ENCODE peak calls at places on chromosomes 7 and 10, in ten cellular contexts. One of them, this sample, is unnamed.

GRCh38 chr10:89702121-89702480 is 711 bp downstream of the KIF20B start:
- DNase-seq in GM12865: peak
- DNase-seq in AG04450: no peak
- DNase-seq in AG10803: no peak
- DNase-seq in body of pancreas: no peak
- DNase-seq in nephron progenitor cell: peak
- DNase-seq in natural killer cell: no peak
- DNase-seq in endothelial cell: no peak
- DNase-seq in A549: no peak
- DNase-seq in prostate gland: no peak
- DNase-seq in this sample: peak

GRCh38 chr10:77867124-77867715 is 59.3 kb downstream of the DLG5 start:
- DNase-seq in AG10803: peak
- DNase-seq in AG04450: no peak
- DNase-seq in nephron progenitor cell: no peak
- DNase-seq in prostate gland: no peak
- DNase-seq in body of pancreas: no peak
- DNase-seq in endothelial cell: no peak
- DNase-seq in A549: no peak
- DNase-seq in natural killer cell: no peak
- DNase-seq in GM12865: no peak
- DNase-seq in this sample: no peak

GRCh38 chr10:132133005-132133404 is 53.7 kb upstream of the DPYSL4 start:
- DNase-seq in natural killer cell: no peak
- DNase-seq in prostate gland: no peak
- DNase-seq in AG04450: no peak
- DNase-seq in A549: no peak
- DNase-seq in nephron progenitor cell: no peak
- DNase-seq in AG10803: no peak
- DNase-seq in body of pancreas: no peak
- DNase-seq in endothelial cell: no peak
- DNase-seq in GM12865: no peak
- DNase-seq in this sample: no peak

GRCh38 chr10:96417432-96417831 is 58.6 kb upstream of the OPALIN start:
- DNase-seq in body of pancreas: no peak
- DNase-seq in nephron progenitor cell: no peak
- DNase-seq in natural killer cell: no peak
- DNase-seq in GM12865: peak
- DNase-seq in A549: no peak
- DNase-seq in AG10803: peak
- DNase-seq in AG04450: no peak
- DNase-seq in endothelial cell: no peak
- DNase-seq in prostate gland: no peak
- DNase-seq in this sample: no peak

GRCh38 chr10:88841316-88842111 is 10.1 kb downstream of the ANKRD22 start:
- DNase-seq in nephron progenitor cell: no peak
- DNase-seq in endothelial cell: no peak
- DNase-seq in natural killer cell: no peak
- DNase-seq in A549: no peak
- DNase-seq in AG04450: no peak
- DNase-seq in body of pancreas: no peak
- DNase-seq in AG10803: no peak
- DNase-seq in GM12865: peak
- DNase-seq in prostate gland: no peak
- DNase-seq in this sample: no peak

GRCh38 chr7:128075536-128076095 is 44.4 kb upstream of the LRRC4 start:
- DNase-seq in AG10803: no peak
- DNase-seq in prostate gland: no peak
- DNase-seq in endothelial cell: peak
- DNase-seq in natural killer cell: no peak
- DNase-seq in AG04450: no peak
- DNase-seq in nephron progenitor cell: peak
- DNase-seq in body of pancreas: no peak
- DNase-seq in A549: no peak
- DNase-seq in GM12865: no peak
- DNase-seq in this sample: no peak

GRCh38 chr7:91193141-91193540 is 71.1 kb upstream of the FZD1 start:
- DNase-seq in AG10803: peak
- DNase-seq in AG04450: no peak
- DNase-seq in prostate gland: no peak
- DNase-seq in nephron progenitor cell: no peak
- DNase-seq in body of pancreas: no peak
- DNase-seq in A549: no peak
- DNase-seq in natural killer cell: no peak
- DNase-seq in endothelial cell: no peak
- DNase-seq in GM12865: no peak
- DNase-seq in this sample: no peak

GRCh38 chr10:47311900-47312662 is 10.2 kb upstream of the GDF2 start:
- DNase-seq in GM12865: peak
- DNase-seq in A549: peak
- DNase-seq in prostate gland: peak
- DNase-seq in endothelial cell: peak
- DNase-seq in natural killer cell: peak
- DNase-seq in nephron progenitor cell: peak
- DNase-seq in AG04450: peak
- DNase-seq in body of pancreas: peak
- DNase-seq in AG10803: peak
- DNase-seq in this sample: peak

GRCh38 chr7:112510032-112510742 is 29.4 kb downstream of the LSMEM1 start:
- DNase-seq in GM12865: peak
- DNase-seq in AG10803: peak
- DNase-seq in body of pancreas: no peak
- DNase-seq in endothelial cell: no peak
- DNase-seq in A549: no peak
- DNase-seq in prostate gland: no peak
- DNase-seq in nephron progenitor cell: no peak
- DNase-seq in AG04450: peak
- DNase-seq in natural killer cell: no peak
- DNase-seq in this sample: peak

GRCh38 chr7:157140118-157140905 is 1.6 kb downstream of the UBE3C start:
- DNase-seq in nephron progenitor cell: no peak
- DNase-seq in AG10803: no peak
- DNase-seq in A549: no peak
- DNase-seq in AG04450: no peak
- DNase-seq in natural killer cell: no peak
- DNase-seq in prostate gland: no peak
- DNase-seq in GM12865: peak
- DNase-seq in endothelial cell: no peak
- DNase-seq in body of pancreas: no peak
- DNase-seq in this sample: no peak

GRCh38 chr10:9608592-9608991 is 1409.1 kb upstream of the CELF2 start:
- DNase-seq in AG10803: peak
- DNase-seq in AG04450: no peak
- DNase-seq in natural killer cell: no peak
- DNase-seq in nephron progenitor cell: no peak
- DNase-seq in A549: no peak
- DNase-seq in endothelial cell: no peak
- DNase-seq in GM12865: no peak
- DNase-seq in prostate gland: no peak
- DNase-seq in body of pancreas: no peak
- DNase-seq in this sample: no peak

GRCh38 chr10:50316695-50317648 is 65.7 kb upstream of the ASAH2 start:
- DNase-seq in AG04450: no peak
- DNase-seq in natural killer cell: no peak
- DNase-seq in GM12865: no peak
- DNase-seq in endothelial cell: no peak
- DNase-seq in body of pancreas: no peak
- DNase-seq in nephron progenitor cell: no peak
- DNase-seq in prostate gland: no peak
- DNase-seq in AG10803: no peak
- DNase-seq in A549: no peak
- DNase-seq in this sample: no peak

GRCh38 chr10:62050941-62051433 is 149.5 kb downstream of the ARID5B start:
- DNase-seq in AG04450: peak
- DNase-seq in A549: peak
- DNase-seq in endothelial cell: no peak
- DNase-seq in GM12865: peak
- DNase-seq in nephron progenitor cell: no peak
- DNase-seq in natural killer cell: peak
- DNase-seq in prostate gland: peak
- DNase-seq in body of pancreas: no peak
- DNase-seq in AG10803: peak
- DNase-seq in this sample: peak

GRCh38 chr7:36792421-36792820 is 68.1 kb upstream of the AOAH start:
- DNase-seq in A549: no peak
- DNase-seq in nephron progenitor cell: no peak
- DNase-seq in endothelial cell: no peak
- DNase-seq in natural killer cell: no peak
- DNase-seq in body of pancreas: no peak
- DNase-seq in GM12865: no peak
- DNase-seq in prostate gland: no peak
- DNase-seq in AG04450: no peak
- DNase-seq in AG10803: no peak
- DNase-seq in this sample: no peak

GRCh38 chr10:93604145-93604544 is 3.1 kb upstream of the RBP4 start:
- DNase-seq in GM12865: no peak
- DNase-seq in AG10803: no peak
- DNase-seq in prostate gland: no peak
- DNase-seq in nephron progenitor cell: no peak
- DNase-seq in A549: no peak
- DNase-seq in natural killer cell: no peak
- DNase-seq in body of pancreas: no peak
- DNase-seq in AG04450: no peak
- DNase-seq in endothelial cell: no peak
- DNase-seq in this sample: no peak

GRCh38 chr7:47354831-47355541 is 226.9 kb downstream of the TNS3 start:
- DNase-seq in prostate gland: no peak
- DNase-seq in GM12865: no peak
- DNase-seq in body of pancreas: peak
- DNase-seq in nephron progenitor cell: no peak
- DNase-seq in natural killer cell: no peak
- DNase-seq in AG10803: no peak
- DNase-seq in A549: no peak
- DNase-seq in endothelial cell: no peak
- DNase-seq in AG04450: no peak
- DNase-seq in this sample: no peak

GRCh38 chr10:55822096-55822495 is 539.0 kb downstream of the ZWINT start:
- DNase-seq in prostate gland: no peak
- DNase-seq in body of pancreas: no peak
- DNase-seq in nephron progenitor cell: no peak
- DNase-seq in natural killer cell: no peak
- DNase-seq in endothelial cell: no peak
- DNase-seq in AG04450: no peak
- DNase-seq in A549: no peak
- DNase-seq in AG10803: no peak
- DNase-seq in GM12865: no peak
- DNase-seq in this sample: no peak

GRCh38 chr10:55820071-55820470 is 541.0 kb downstream of the ZWINT start:
- DNase-seq in nephron progenitor cell: no peak
- DNase-seq in AG10803: no peak
- DNase-seq in prostate gland: no peak
- DNase-seq in AG04450: no peak
- DNase-seq in endothelial cell: no peak
- DNase-seq in GM12865: no peak
- DNase-seq in natural killer cell: no peak
- DNase-seq in body of pancreas: no peak
- DNase-seq in A549: no peak
- DNase-seq in this sample: no peak

GRCh38 chr10:55820478-55820877 is 540.6 kb downstream of the ZWINT start:
- DNase-seq in natural killer cell: no peak
- DNase-seq in A549: no peak
- DNase-seq in prostate gland: no peak
- DNase-seq in body of pancreas: no peak
- DNase-seq in nephron progenitor cell: no peak
- DNase-seq in endothelial cell: no peak
- DNase-seq in AG04450: no peak
- DNase-seq in AG10803: no peak
- DNase-seq in GM12865: no peak
- DNase-seq in this sample: no peak
- TF ChIP-seq CTCF in natural killer cell: no peak
- TF ChIP-seq CTCF in A549: no peak
- TF ChIP-seq CTCF in prostate gland: no peak
- TF ChIP-seq CTCF in body of pancreas: no peak
- TF ChIP-seq CTCF in nephron progenitor cell: no peak
- TF ChIP-seq CTCF in endothelial cell: no peak
- TF ChIP-seq CTCF in AG04450: no peak
- TF ChIP-seq CTCF in AG10803: no peak
- TF ChIP-seq CTCF in GM12865: no peak
- TF ChIP-seq CTCF in this sample: no peak

DNA sequence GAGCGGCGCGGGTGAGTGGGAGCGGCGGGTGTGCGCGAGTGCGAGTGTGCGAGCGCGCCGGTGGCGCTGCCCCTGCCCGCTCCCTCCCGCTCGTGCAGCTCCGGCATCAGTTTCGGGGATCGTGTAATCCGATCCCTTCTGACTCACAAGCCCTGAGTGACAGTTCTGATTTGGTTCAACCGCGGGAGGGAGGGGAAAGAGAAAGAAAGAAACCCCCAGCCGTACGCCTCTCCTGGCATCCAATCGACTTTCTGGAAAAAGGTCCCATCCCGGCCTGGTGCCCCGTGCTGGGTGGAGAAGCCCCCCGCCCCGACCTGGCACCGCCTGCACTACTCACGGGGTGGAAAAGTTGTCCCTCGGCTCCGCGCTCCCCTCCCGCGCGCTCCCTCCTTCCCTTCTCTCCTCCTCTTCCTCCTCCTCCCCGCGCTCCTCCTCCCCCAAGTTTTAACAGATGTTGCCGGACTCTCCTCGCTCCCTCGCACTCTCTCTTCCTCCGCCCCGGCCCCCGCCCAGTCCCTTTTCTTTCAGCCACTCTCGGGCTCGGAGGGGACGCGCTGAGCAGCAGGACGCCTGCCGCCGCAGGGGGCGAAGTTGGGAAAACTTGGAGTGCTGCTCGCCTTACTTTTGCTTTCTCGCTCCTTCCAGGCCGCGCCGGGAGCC is at the start of gene GLI3:
- DNase-seq in natural killer cell: no peak
- DNase-seq in A549: peak
- DNase-seq in prostate gland: peak
- DNase-seq in AG04450: peak
- DNase-seq in AG10803: peak
- DNase-seq in endothelial cell: peak
- DNase-seq in nephron progenitor cell: peak
- DNase-seq in GM12865: peak
- DNase-seq in body of pancreas: peak
- DNase-seq in this sample: peak
- TF ChIP-seq CTCF in natural killer cell: no peak
- TF ChIP-seq CTCF in A549: no peak
- TF ChIP-seq CTCF in prostate gland: no peak
- TF ChIP-seq CTCF in AG04450: peak
- TF ChIP-seq CTCF in AG10803: peak
- TF ChIP-seq CTCF in endothelial cell: no peak
- TF ChIP-seq CTCF in nephron progenitor cell: no peak
- TF ChIP-seq CTCF in GM12865: no peak
- TF ChIP-seq CTCF in body of pancreas: peak
- TF ChIP-seq CTCF in this sample: no peak

GRCh38 chr7:100407285-100408180 is 21.0 kb downstream of the ZCWPW1 start:
- DNase-seq in prostate gland: peak
- DNase-seq in natural killer cell: no peak
- DNase-seq in AG10803: peak
- DNase-seq in AG04450: peak
- DNase-seq in nephron progenitor cell: peak
- DNase-seq in GM12865: peak
- DNase-seq in endothelial cell: peak
- DNase-seq in A549: peak
- DNase-seq in body of pancreas: peak
- DNase-seq in this sample: peak
- TF ChIP-seq CTCF in prostate gland: no peak
- TF ChIP-seq CTCF in natural killer cell: peak
- TF ChIP-seq CTCF in AG10803: peak
- TF ChIP-seq CTCF in AG04450: peak
- TF ChIP-seq CTCF in nephron progenitor cell: peak
- TF ChIP-seq CTCF in GM12865: peak
- TF ChIP-seq CTCF in endothelial cell: peak
- TF ChIP-seq CTCF in A549: peak
- TF ChIP-seq CTCF in body of pancreas: peak
- TF ChIP-seq CTCF in this sample: peak

GRCh38 chr10:15236340-15236739 is 67.8 kb upstream of the NMT2 start:
- DNase-seq in endothelial cell: no peak
- DNase-seq in nephron progenitor cell: no peak
- DNase-seq in natural killer cell: no peak
- DNase-seq in body of pancreas: no peak
- DNase-seq in AG04450: no peak
- DNase-seq in AG10803: peak
- DNase-seq in A549: no peak
- DNase-seq in prostate gland: no peak
- DNase-seq in GM12865: no peak
- DNase-seq in this sample: no peak
- TF ChIP-seq CTCF in endothelial cell: no peak
- TF ChIP-seq CTCF in nephron progenitor cell: no peak
- TF ChIP-seq CTCF in natural killer cell: no peak
- TF ChIP-seq CTCF in body of pancreas: no peak
- TF ChIP-seq CTCF in AG04450: no peak
- TF ChIP-seq CTCF in AG10803: no peak
- TF ChIP-seq CTCF in A549: no peak
- TF ChIP-seq CTCF in prostate gland: no peak
- TF ChIP-seq CTCF in GM12865: no peak
- TF ChIP-seq CTCF in this sample: no peak

This sample was measured in GM20000.